ENCODE peak calls at places on chromosomes 5 and 9, in six cellular contexts. P is NCI-H2029, C is NCI-H1417 treated with DMSO at 0.1 percent for 48 hours, X is glutamatergic neuron, S is LNCaP clone FGC, J is RKO. V is an unnamed sample.

GRCh38 chr5:143887302-143887638 is 75.3 kb downstream of the HMHB1 start:
- DNase-seq in P (peak; percentile 71), C (peak; percentile 3), X (no peak), S (no peak), J (no peak), V (no peak)

GRCh38 chr9:108049026-108049591 is 559.5 kb upstream of the KLF4 start:
- DNase-seq in P (no peak), C (no peak), X (no peak), S (no peak), J (peak; percentile 94), V (no peak)

GRCh38 chr5:95283761-95284511 is 958 bp downstream of the MCTP1 start:
- DNase-seq in P (peak; percentile 53), C (no peak), X (peak; percentile 69), S (no peak), J (peak; percentile 41), V (no peak)

GRCh38 chr5:76582252-76583162 is 40.7 kb downstream of the F2RL2 start:
- DNase-seq in P (no peak), C (no peak), X (no peak), S (no peak), J (no peak), V (no peak)

GRCh38 chr5:153827407-153827806 is 211.3 kb downstream of the FAM114A2 start:
- DNase-seq in P (no peak), C (no peak), X (no peak), S (no peak), J (no peak), V (no peak)

GRCh38 chr5:100757618-100758017 is 145.5 kb downstream of the ST8SIA4 start:
- DNase-seq in P (no peak), C (no peak), X (no peak), S (no peak), J (no peak), V (no peak)

GRCh38 chr9:36942891-36943290 is 91.2 kb downstream of the PAX5 start:
- DNase-seq in P (no peak), C (no peak), X (no peak), S (no peak), J (no peak), V (no peak)

GRCh38 chr5:179150011-179150410 is 89.8 kb downstream of the ZNF354C start:
- DNase-seq in P (no peak), C (no peak), X (no peak), S (no peak), J (no peak), V (no peak)

GRCh38 chr9:95788486-95789110 is 86.9 kb upstream of the ERCC6L2 start:
- DNase-seq in P (no peak), C (no peak), X (no peak), S (no peak), J (no peak), V (no peak)

GRCh38 chr5:13480834-13481233 is 463.7 kb downstream of the DNAH5 start:
- DNase-seq in P (no peak), C (no peak), X (no peak), S (peak; percentile 18), J (no peak), V (no peak)

GRCh38 chr5:157381746-157382145 is 78.3 kb upstream of the NIPAL4 start:
- DNase-seq in P (no peak), C (no peak), X (no peak), S (no peak), J (no peak), V (no peak)

GRCh38 chr9:101226161-101226560 is 158.6 kb downstream of the BAAT start:
- DNase-seq in P (no peak), C (no peak), X (no peak), S (no peak), J (no peak), V (no peak)

GRCh38 chr9:115548826-115549225 is 430.9 kb upstream of the TNC start:
- DNase-seq in P (no peak), C (no peak), X (no peak), S (no peak), J (no peak), V (no peak)

GRCh38 chr5:130616161-130616560 is 548.9 kb downstream of the HINT1 start:
- DNase-seq in P (no peak), C (no peak), X (no peak), S (no peak), J (no peak), V (no peak)

GRCh38 chr9:16282216-16282615 is 588.3 kb downstream of the BNC2 start:
- DNase-seq in P (no peak), C (no peak), X (no peak), S (no peak), J (no peak), V (no peak)